ENCODE peak calls at places on chromosomes 11 and 22, in seven cellular contexts. S is NCI-H2029; B is HuH-7; I is HFF-Myc; Q is NCI-H1105 treated with DMSO at 0.1 percent for 48 hours; K is effector memory CD8-positive, alpha-beta T cell; P is NCI-H1092 treated with DMSO at 0.1 percent for 48 hours. V is an unnamed sample.

GRCh38 chr22:38941488-38941987 is 15.9 kb upstream of the APOBEC3A start:
- DNase-seq in S (no peak), B (no peak), I (no peak), Q (no peak), K (no peak), P (no peak), V (no peak)

GRCh38 chr11:120121336-120121735 is 16.6 kb downstream of the TRIM29 start:
- DNase-seq in S (no peak), B (no peak), I (no peak), Q (no peak), K (no peak), P (no peak), V (no peak)

GRCh38 chr11:47213985-47214564 is 699 bp upstream of the DDB2 start:
- DNase-seq in S (peak), B (peak), I (no peak), Q (peak), K (peak), P (peak), V (peak)

GRCh38 chr11:1608363-1608762 is at the start of gene KRTAP5-3:
- DNase-seq in S (peak), B (no peak), I (no peak), Q (no peak), K (no peak), P (no peak), V (no peak)

GRCh38 chr22:37752189-37753061 is 55.3 kb upstream of the GCAT start:
- DNase-seq in S (peak), B (peak), I (peak), Q (no peak), K (no peak), P (peak), V (peak)

GRCh38 chr11:34165121-34165520 is 59.7 kb downstream of the NAT10 start:
- DNase-seq in S (no peak), B (no peak), I (no peak), Q (no peak), K (no peak), P (no peak), V (no peak)

GRCh38 chr11:16097543-16097942 is 258.8 kb downstream of the SOX6 start:
- DNase-seq in S (peak), B (no peak), I (no peak), Q (peak), K (no peak), P (peak), V (no peak)

GRCh38 chr22:26617251-26618199 is at the start of gene CRYBB1:
- DNase-seq in S (no peak), B (no peak), I (peak), Q (no peak), K (no peak), P (no peak), V (no peak)

GRCh38 chr11:29208117-29208516 is 808.7 kb downstream of the KCNA4 start:
- DNase-seq in S (no peak), B (no peak), I (no peak), Q (no peak), K (no peak), P (no peak), V (no peak)

GRCh38 chr22:24170189-24170588 is 11.1 kb upstream of the SUSD2 start:
- DNase-seq in S (no peak), B (no peak), I (no peak), Q (no peak), K (no peak), P (no peak), V (no peak)

GRCh38 chr11:111018571-111018970 is 227.0 kb upstream of the POU2AF2 start:
- DNase-seq in S (no peak), B (no peak), I (no peak), Q (no peak), K (no peak), P (no peak), V (no peak)

GRCh38 chr11:69920500-69921428 is 101.5 kb upstream of the FGF3 start:
- DNase-seq in S (no peak), B (no peak), I (no peak), Q (no peak), K (no peak), P (no peak), V (no peak)

GRCh38 chr11:92357344-92357743 is 132.7 kb downstream of the FAT3 start:
- DNase-seq in S (no peak), B (peak), I (no peak), Q (no peak), K (no peak), P (no peak), V (no peak)

GRCh38 chr22:30893434-30894370 is 74.9 kb downstream of the MORC2 start:
- DNase-seq in S (no peak), B (no peak), I (no peak), Q (no peak), K (no peak), P (no peak), V (no peak)

GRCh38 chr11:117510646-117511045 is 183.0 kb downstream of the CEP164 start:
- DNase-seq in S (no peak), B (no peak), I (no peak), Q (no peak), K (no peak), P (no peak), V (no peak)

V was measured in HS-27A.